ENCODE peak calls at places on chromosomes 5 and 9, in ten cellular contexts. W is left ventricle myocardium inferior; B is caudate nucleus; Y is esophagus squamous epithelium; L is activated CD8-positive, alpha-beta T cell treated with anti-CD3 and anti-CD28 coated beads for 36 hours; S is H54; D is cerebellar cortex; C is AG09319; V is HCT116; E is EL. M is an unnamed sample.

GRCh38 chr5:10594591-10595210 is 30.8 kb downstream of the ANKRD33B start:
- DNase-seq in S (no peak), E (peak), L (no peak), B (peak), C (no peak), W (no peak), Y (no peak), V (no peak), D (no peak), M (no peak)

GRCh38 chr9:72557549-72557948 is 36.1 kb downstream of the TMC1 start:
- DNase-seq in V (peak), E (peak), D (no peak), C (peak), S (peak), Y (no peak), L (peak), B (no peak), W (no peak), M (peak)

GRCh38 chr5:107570805-107571531 is 99.8 kb downstream of the EFNA5 start:
- DNase-seq in W (no peak), L (peak), C (no peak), V (no peak), E (no peak), D (no peak), Y (no peak), B (no peak), S (no peak), M (no peak)

GRCh38 chr5:101653996-101654395 is 642.1 kb downstream of the SLCO4C1 start:
- DNase-seq in D (no peak), B (no peak), L (no peak), C (no peak), E (no peak), V (no peak), S (no peak), Y (no peak), W (no peak), M (no peak)

GRCh38 chr9:117555964-117556629 is 141.2 kb upstream of the ASTN2 start:
- DNase-seq in B (peak), W (peak), E (peak), V (no peak), S (peak), L (peak), C (no peak), D (peak), Y (no peak), M (peak)

GRCh38 chr5:176996780-176997179 is 9.8 kb downstream of the UIMC1 start:
- DNase-seq in S (no peak), E (no peak), C (no peak), W (no peak), V (no peak), B (no peak), L (no peak), D (no peak), Y (no peak), M (no peak)

GRCh38 chr5:55370291-55370925 is 62.6 kb downstream of the MTREX start:
- DNase-seq in W (no peak), L (no peak), S (no peak), V (no peak), C (no peak), E (no peak), Y (no peak), B (no peak), D (no peak), M (no peak)

GRCh38 chr9:6960777-6961176 is 203.0 kb downstream of the KDM4C start:
- DNase-seq in Y (no peak), W (no peak), V (no peak), C (no peak), S (no peak), L (no peak), B (no peak), D (no peak), E (no peak), M (no peak)

GRCh38 chr5:114118511-114118910 is 243.4 kb upstream of the KCNN2 start:
- DNase-seq in C (no peak), V (no peak), B (no peak), L (no peak), E (no peak), Y (no peak), D (no peak), W (no peak), S (no peak), M (no peak)

M was measured in smooth muscle cell of the brain vasculature.